ENCODE peak calls at places on chromosome X, in five cellular contexts. One of them, this sample, is unnamed.

GRCh38 chrX:118208476-118208875 is 91.9 kb upstream of the KLHL13 start:
- DNase-seq in NB4: no peak
- DNase-seq in left lung: no peak
- DNase-seq in neural progenitor cell: no peak
- DNase-seq in H9: no peak
- DNase-seq in this sample: no peak

GRCh38 chrX:120271218-120271617 is 20.6 kb downstream of the ZBTB33 start:
- DNase-seq in NB4: no peak
- DNase-seq in left lung: peak
- DNase-seq in neural progenitor cell: no peak
- DNase-seq in H9: no peak
- DNase-seq in this sample: no peak

GRCh38 chrX:703466-704210 is 73.0 kb downstream of the SHOX start:
- DNase-seq in NB4: no peak
- DNase-seq in left lung: no peak
- DNase-seq in neural progenitor cell: no peak
- DNase-seq in H9: no peak
- DNase-seq in this sample: no peak

GRCh38 chrX:19670854-19671620 is 155.7 kb upstream of the MAP3K15 start:
- DNase-seq in NB4: no peak
- DNase-seq in left lung: no peak
- DNase-seq in neural progenitor cell: peak
- DNase-seq in H9: peak
- DNase-seq in this sample: no peak

GRCh38 chrX:21658152-21658737 is at the start of gene KLHL34:
- DNase-seq in NB4: no peak
- DNase-seq in left lung: no peak
- DNase-seq in neural progenitor cell: no peak
- DNase-seq in H9: no peak
- DNase-seq in this sample: no peak

GRCh38 chrX:39856472-39857121 is 241.2 kb downstream of the BCOR start:
- DNase-seq in NB4: peak
- DNase-seq in left lung: no peak
- DNase-seq in neural progenitor cell: no peak
- DNase-seq in H9: no peak
- DNase-seq in this sample: no peak

GRCh38 chrX:131802836-131803626 is 220.1 kb upstream of the STK26 start:
- DNase-seq in NB4: peak
- DNase-seq in left lung: peak
- DNase-seq in neural progenitor cell: no peak
- DNase-seq in H9: no peak
- DNase-seq in this sample: no peak

GRCh38 chrX:133440081-133440796 is 24.9 kb upstream of the GPC4 start:
- DNase-seq in NB4: no peak
- DNase-seq in left lung: no peak
- DNase-seq in neural progenitor cell: peak
- DNase-seq in H9: peak
- DNase-seq in this sample: no peak

GRCh38 chrX:26100421-26100920 is 37.7 kb upstream of the MAGEB18 start:
- DNase-seq in NB4: no peak
- DNase-seq in left lung: no peak
- DNase-seq in neural progenitor cell: peak
- DNase-seq in H9: no peak
- DNase-seq in this sample: no peak

GRCh38 chrX:122625821-122626220 is 558.3 kb upstream of the GRIA3 start:
- DNase-seq in NB4: no peak
- DNase-seq in left lung: no peak
- DNase-seq in neural progenitor cell: no peak
- DNase-seq in H9: no peak
- DNase-seq in this sample: no peak

GRCh38 chrX:107324493-107325310 is 118.3 kb downstream of the DNAAF6 start:
- DNase-seq in NB4: peak
- DNase-seq in left lung: peak
- DNase-seq in neural progenitor cell: peak
- DNase-seq in H9: peak
- DNase-seq in this sample: no peak

GRCh38 chrX:39682778-39683177 is 415.0 kb downstream of the BCOR start:
- DNase-seq in NB4: peak
- DNase-seq in left lung: no peak
- DNase-seq in neural progenitor cell: no peak
- DNase-seq in H9: peak
- DNase-seq in this sample: no peak

GRCh38 chrX:131724292-131724691 is 180.4 kb downstream of the OR13H1 start:
- DNase-seq in NB4: no peak
- DNase-seq in left lung: no peak
- DNase-seq in neural progenitor cell: no peak
- DNase-seq in H9: no peak
- DNase-seq in this sample: no peak

GRCh38 chrX:45697591-45697990 is 496.9 kb upstream of the DIPK2B start:
- DNase-seq in NB4: peak
- DNase-seq in left lung: no peak
- DNase-seq in neural progenitor cell: no peak
- DNase-seq in H9: no peak
- DNase-seq in this sample: no peak

GRCh38 chrX:83845397-83845796 is 15.5 kb upstream of the CYLC1 start:
- DNase-seq in NB4: peak
- DNase-seq in left lung: no peak
- DNase-seq in neural progenitor cell: peak
- DNase-seq in H9: no peak
- DNase-seq in this sample: no peak

GRCh38 chrX:71492086-71493065 is 40.5 kb upstream of the OGT start:
- DNase-seq in NB4: peak
- DNase-seq in left lung: peak
- DNase-seq in neural progenitor cell: no peak
- DNase-seq in H9: no peak
- DNase-seq in this sample: peak

GRCh38 chrX:130386408-130386808 is 934 bp upstream of the GPR119 start:
- DNase-seq in NB4: no peak
- DNase-seq in left lung: no peak
- DNase-seq in neural progenitor cell: no peak
- DNase-seq in H9: no peak
- DNase-seq in this sample: no peak

GRCh38 chrX:133580630-133581029 is 165.3 kb upstream of the GPC4 start:
- DNase-seq in NB4: no peak
- DNase-seq in left lung: no peak
- DNase-seq in neural progenitor cell: no peak
- DNase-seq in H9: no peak
- DNase-seq in this sample: no peak

GRCh38 chrX:75106772-75107171 is 49.3 kb downstream of the ABCB7 start:
- DNase-seq in NB4: no peak
- DNase-seq in left lung: no peak
- DNase-seq in neural progenitor cell: no peak
- DNase-seq in H9: no peak
- DNase-seq in this sample: no peak

GRCh38 chrX:134836497-134836968 is 154.3 kb upstream of the SMIM10 start:
- DNase-seq in NB4: peak
- DNase-seq in left lung: no peak
- DNase-seq in neural progenitor cell: no peak
- DNase-seq in H9: no peak
- DNase-seq in this sample: no peak

GRCh38 chrX:77160301-77160700 is 286.9 kb upstream of the FGF16 start:
- DNase-seq in NB4: peak
- DNase-seq in left lung: no peak
- DNase-seq in neural progenitor cell: peak
- DNase-seq in H9: peak
- DNase-seq in this sample: no peak

GRCh38 chrX:85112270-85112669 is 108.6 kb downstream of the APOOL start:
- DNase-seq in NB4: no peak
- DNase-seq in left lung: no peak
- DNase-seq in neural progenitor cell: no peak
- DNase-seq in H9: no peak
- DNase-seq in this sample: no peak

GRCh38 chrX:10106801-10107200 is 50.0 kb upstream of the CLCN4 start:
- DNase-seq in NB4: no peak
- DNase-seq in left lung: no peak
- DNase-seq in neural progenitor cell: no peak
- DNase-seq in H9: no peak
- DNase-seq in this sample: no peak

GRCh38 chrX:1676866-1677265 is 62.0 kb downstream of the ASMT start:
- DNase-seq in NB4: no peak
- DNase-seq in left lung: no peak
- DNase-seq in neural progenitor cell: no peak
- DNase-seq in H9: no peak
- DNase-seq in this sample: no peak

GRCh38 chrX:13283512-13283911 is 36.3 kb downstream of the ATXN3L start:
- DNase-seq in NB4: peak
- DNase-seq in left lung: no peak
- DNase-seq in neural progenitor cell: peak
- DNase-seq in H9: peak
- DNase-seq in this sample: no peak

GRCh38 chrX:53421125-53421524 is 1.3 kb downstream of the SMC1A start:
- DNase-seq in NB4: no peak
- DNase-seq in left lung: no peak
- DNase-seq in neural progenitor cell: no peak
- DNase-seq in H9: no peak
- DNase-seq in this sample: no peak

GRCh38 chrX:16466640-16467432 is 183.1 kb upstream of the S100G start:
- DNase-seq in NB4: no peak
- DNase-seq in left lung: no peak
- DNase-seq in neural progenitor cell: no peak
- DNase-seq in H9: no peak
- DNase-seq in this sample: no peak

GRCh38 chrX:27746516-27746915 is 61.3 kb upstream of the MAGEB10 start:
- DNase-seq in NB4: no peak
- DNase-seq in left lung: no peak
- DNase-seq in neural progenitor cell: no peak
- DNase-seq in H9: no peak
- DNase-seq in this sample: no peak

GRCh38 chrX:120302434-120302833 is 8.8 kb downstream of the TMEM255A start:
- DNase-seq in NB4: peak
- DNase-seq in left lung: peak
- DNase-seq in neural progenitor cell: peak
- DNase-seq in H9: peak
- DNase-seq in this sample: peak

GRCh38 chrX:30831082-30831481 is 58.0 kb downstream of the TAB3 start:
- DNase-seq in NB4: no peak
- DNase-seq in left lung: no peak
- DNase-seq in neural progenitor cell: peak
- DNase-seq in H9: no peak
- DNase-seq in this sample: no peak

GRCh38 chrX:68443155-68443868 is 10.0 kb upstream of the OPHN1 start:
- DNase-seq in NB4: peak
- DNase-seq in left lung: no peak
- DNase-seq in neural progenitor cell: no peak
- DNase-seq in H9: no peak
- DNase-seq in this sample: no peak

GRCh38 chrX:39226307-39226706 is 425.0 kb downstream of the MID1IP1 start:
- DNase-seq in NB4: no peak
- DNase-seq in left lung: no peak
- DNase-seq in neural progenitor cell: no peak
- DNase-seq in H9: no peak
- DNase-seq in this sample: no peak

GRCh38 chrX:38117485-38117884 is 103.2 kb downstream of the SRPX start:
- DNase-seq in NB4: no peak
- DNase-seq in left lung: no peak
- DNase-seq in neural progenitor cell: no peak
- DNase-seq in H9: no peak
- DNase-seq in this sample: no peak

GRCh38 chrX:3426552-3426951 is 80.1 kb upstream of the MXRA5 start:
- DNase-seq in NB4: no peak
- DNase-seq in left lung: no peak
- DNase-seq in neural progenitor cell: no peak
- DNase-seq in H9: no peak
- DNase-seq in this sample: no peak

GRCh38 chrX:103464071-103464773 is 55.1 kb downstream of the RAB40A start:
- DNase-seq in NB4: peak
- DNase-seq in left lung: peak
- DNase-seq in neural progenitor cell: peak
- DNase-seq in H9: peak
- DNase-seq in this sample: no peak

GRCh38 chrX:119228506-119229290 is 7.4 kb upstream of the PGRMC1 start:
- DNase-seq in NB4: no peak
- DNase-seq in left lung: no peak
- DNase-seq in neural progenitor cell: no peak
- DNase-seq in H9: no peak
- DNase-seq in this sample: no peak

GRCh38 chrX:45771560-45772340 is 571.1 kb upstream of the DIPK2B start:
- DNase-seq in NB4: peak
- DNase-seq in left lung: no peak
- DNase-seq in neural progenitor cell: no peak
- DNase-seq in H9: no peak
- DNase-seq in this sample: peak

GRCh38 chrX:154384284-154384892 is 5.3 kb downstream of the EMD start:
- DNase-seq in NB4: peak
- DNase-seq in left lung: peak
- DNase-seq in neural progenitor cell: peak
- DNase-seq in H9: no peak
- DNase-seq in this sample: no peak
- TF ChIP-seq CTCF in NB4: no peak
- TF ChIP-seq CTCF in left lung: no peak
- TF ChIP-seq CTCF in neural progenitor cell: peak
- TF ChIP-seq CTCF in H9: peak
- TF ChIP-seq CTCF in this sample: no peak

DNA sequence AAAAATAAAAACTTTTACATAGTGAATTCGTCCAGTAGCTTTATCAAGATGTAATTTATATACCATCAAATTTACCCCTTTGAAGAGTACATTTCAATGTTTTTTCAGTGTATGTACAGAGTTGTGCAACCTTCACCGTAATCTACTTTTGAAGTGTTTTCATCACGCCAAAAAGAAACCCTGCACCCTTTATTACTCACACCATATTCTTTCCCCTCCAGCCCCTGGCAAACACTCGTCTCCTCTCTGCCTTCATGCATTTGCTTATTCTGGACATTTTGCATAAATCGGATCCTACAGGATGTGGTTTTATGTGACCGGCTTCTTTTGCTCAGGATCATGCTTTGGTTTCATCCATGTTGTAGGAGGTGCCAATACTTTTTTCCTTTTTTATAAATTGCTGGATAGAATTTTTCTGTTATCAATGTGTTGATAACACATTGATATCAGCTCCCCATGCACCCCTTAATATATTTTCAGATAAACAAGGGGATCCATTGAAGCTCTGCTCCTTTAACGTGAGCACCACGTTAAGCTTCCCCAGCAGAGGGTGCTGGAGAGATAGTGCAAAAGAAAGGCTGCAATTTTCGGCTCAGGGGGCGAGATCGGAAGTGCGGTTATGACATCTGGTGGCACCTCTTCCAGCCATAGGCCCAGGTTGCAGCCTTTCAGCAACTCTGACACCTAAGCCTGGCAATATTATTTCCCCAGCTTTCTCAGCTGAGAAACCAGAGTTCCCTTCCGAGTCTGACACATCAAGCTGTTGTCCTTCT is 100.1 kb upstream of the VCX3B start:
- DNase-seq in NB4: peak
- DNase-seq in left lung: no peak
- DNase-seq in neural progenitor cell: peak
- DNase-seq in H9: peak
- DNase-seq in this sample: no peak
- TF ChIP-seq CTCF in NB4: peak
- TF ChIP-seq CTCF in left lung: no peak
- TF ChIP-seq CTCF in neural progenitor cell: peak
- TF ChIP-seq CTCF in H9: peak
- TF ChIP-seq CTCF in this sample: no peak

GRCh38 chrX:8075606-8076005 is 95.5 kb downstream of the VCX2 start:
- DNase-seq in NB4: no peak
- DNase-seq in left lung: no peak
- DNase-seq in neural progenitor cell: no peak
- DNase-seq in H9: no peak
- DNase-seq in this sample: no peak
- TF ChIP-seq CTCF in NB4: no peak
- TF ChIP-seq CTCF in left lung: no peak
- TF ChIP-seq CTCF in neural progenitor cell: no peak
- TF ChIP-seq CTCF in H9: no peak
- TF ChIP-seq CTCF in this sample: no peak

GRCh38 chrX:11663875-11664210 is 1.9 kb downstream of the ARHGAP6 start:
- DNase-seq in NB4: no peak
- DNase-seq in left lung: no peak
- DNase-seq in neural progenitor cell: peak
- DNase-seq in H9: no peak
- DNase-seq in this sample: no peak
- TF ChIP-seq CTCF in NB4: no peak
- TF ChIP-seq CTCF in left lung: no peak
- TF ChIP-seq CTCF in neural progenitor cell: peak
- TF ChIP-seq CTCF in H9: no peak
- TF ChIP-seq CTCF in this sample: no peak

This sample was measured in natural killer cell.